ENCODE peak calls at places on chromosome 22, in five cellular contexts. D is kidney, M is thyroid gland, G is astrocyte of the spinal cord, I is cardiac fibroblast. H is an unnamed sample.

GRCh38 chr22:19052941-19053551 is 69.2 kb downstream of the DGCR2 start:
- DNase-seq in D (peak), M (no peak), G (no peak), I (no peak), H (no peak)

GRCh38 chr22:37311761-37312312 is 29.5 kb downstream of the CYTH4 start:
- DNase-seq in D (no peak), M (no peak), G (no peak), I (no peak), H (no peak)

GRCh38 chr22:40714514-40714966 is 35.3 kb downstream of the MCHR1 start:
- DNase-seq in D (no peak), M (peak), G (peak), I (peak), H (peak)

GRCh38 chr22:43404673-43405385 is 7.0 kb upstream of the MPPED1 start:
- DNase-seq in D (no peak), M (no peak), G (no peak), I (no peak), H (no peak)

GRCh38 chr22:24694971-24695928 is 79.3 kb downstream of the PIWIL3 start:
- DNase-seq in D (peak), M (no peak), G (no peak), I (no peak), H (no peak)

GRCh38 chr22:43974028-43974545 is 18.8 kb downstream of the SAMM50 start:
- DNase-seq in D (no peak), M (no peak), G (no peak), I (no peak), H (no peak)

GRCh38 chr22:38016182-38017078 is 32.1 kb upstream of the SOX10 start:
- DNase-seq in D (no peak), M (peak), G (no peak), I (peak), H (peak)

GRCh38 chr22:25358421-25359170 is 139.2 kb downstream of the CRYBB2 start:
- DNase-seq in D (peak), M (no peak), G (no peak), I (no peak), H (no peak)

GRCh38 chr22:25564320-25564978 is at the start of gene GRK3:
- DNase-seq in D (peak), M (peak), G (peak), I (peak), H (peak)

GRCh38 chr22:24871611-24872205 is 65.7 kb downstream of the SGSM1 start:
- DNase-seq in D (no peak), M (no peak), G (no peak), I (no peak), H (no peak)

GRCh38 chr22:30328466-30329049 is 1.8 kb upstream of the TBC1D10A start:
- DNase-seq in D (no peak), M (no peak), G (no peak), I (no peak), H (peak)

GRCh38 chr22:30870451-30871345 is 97.9 kb downstream of the MORC2 start:
- DNase-seq in D (peak), M (no peak), G (no peak), I (no peak), H (no peak)

GRCh38 chr22:41052661-41053490 is 39.5 kb upstream of the EP300 start:
- DNase-seq in D (no peak), M (peak), G (peak), I (peak), H (peak)

GRCh38 chr22:32649515-32650200 is 151.8 kb upstream of the TIMP3 start:
- DNase-seq in D (no peak), M (no peak), G (peak), I (no peak), H (peak)

GRCh38 chr22:27420186-27420816 is 381.3 kb downstream of the MN1 start:
- DNase-seq in D (no peak), M (no peak), G (peak), I (peak), H (peak)

GRCh38 chr22:19786959-19787848 is 26.6 kb downstream of the TBX1 start:
- DNase-seq in D (peak), M (no peak), G (no peak), I (no peak), H (no peak)

GRCh38 chr22:38416621-38417251 is 38.3 kb downstream of the KCNJ4 start:
- DNase-seq in D (peak), M (no peak), G (no peak), I (no peak), H (no peak)

GRCh38 chr22:32106930-32107329 is 52.2 kb downstream of the C22orf42 start:
- DNase-seq in D (no peak), M (no peak), G (peak), I (peak), H (no peak)

GRCh38 chr22:19668748-19669147 is 45.6 kb upstream of the SEPTIN5 start:
- DNase-seq in D (no peak), M (no peak), G (no peak), I (no peak), H (no peak)

GRCh38 chr22:38485783-38486182 is 17.9 kb downstream of the KDELR3 start:
- DNase-seq in D (peak), M (no peak), G (no peak), I (no peak), H (no peak)

GRCh38 chr22:37601540-37602442 is 6.8 kb upstream of the GGA1 start:
- DNase-seq in D (no peak), M (no peak), G (peak), I (peak), H (peak)

GRCh38 chr22:19762315-19763140 is 1.9 kb downstream of the TBX1 start:
- DNase-seq in D (no peak), M (no peak), G (no peak), I (no peak), H (peak)

GRCh38 chr22:44181033-44181911 is 547 bp downstream of the PARVG start:
- DNase-seq in D (peak), M (no peak), G (no peak), I (no peak), H (no peak)

GRCh38 chr22:32474635-32475427 is at the start of gene FBXO7:
- DNase-seq in D (peak), M (peak), G (peak), I (peak), H (peak)

GRCh38 chr22:25747245-25747944 is 5.4 kb downstream of the MYO18B start:
- DNase-seq in D (peak), M (peak), G (peak), I (peak), H (peak)

GRCh38 chr22:25148149-25148691 is 51.4 kb upstream of the CRYBB3 start:
- DNase-seq in D (no peak), M (peak), G (no peak), I (no peak), H (no peak)

GRCh38 chr22:25146906-25147754 is 52.5 kb upstream of the CRYBB3 start:
- DNase-seq in D (no peak), M (no peak), G (no peak), I (no peak), H (no peak)

GRCh38 chr22:38327805-38328204 is 10.6 kb upstream of the CSNK1E start:
- DNase-seq in D (no peak), M (no peak), G (peak), I (peak), H (peak)

GRCh38 chr22:43305806-43306205 is 37.4 kb downstream of the SCUBE1 start:
- DNase-seq in D (no peak), M (no peak), G (no peak), I (no peak), H (no peak)

GRCh38 chr22:43128116-43128515 is 15.1 kb downstream of the MCAT start:
- DNase-seq in D (no peak), M (no peak), G (no peak), I (no peak), H (no peak)

GRCh38 chr22:22895776-22896445 is 8.3 kb downstream of the IGLL5 start:
- DNase-seq in D (no peak), M (no peak), G (no peak), I (no peak), H (no peak)

GRCh38 chr22:22897036-22897435 is 9.4 kb downstream of the IGLL5 start:
- DNase-seq in D (no peak), M (no peak), G (no peak), I (no peak), H (no peak)

GRCh38 chr22:22896601-22897000 is 9.0 kb downstream of the IGLL5 start:
- DNase-seq in D (no peak), M (no peak), G (no peak), I (no peak), H (no peak)

GRCh38 chr22:22894740-22895731 is 7.4 kb downstream of the IGLL5 start:
- DNase-seq in D (no peak), M (no peak), G (no peak), I (no peak), H (no peak)

GRCh38 chr22:22897947-22898346 is 10.3 kb downstream of the IGLL5 start:
- DNase-seq in D (no peak), M (no peak), G (no peak), I (no peak), H (no peak)
- H3K4me3 ChIP-seq in D (no peak), M (no peak), G (no peak), I (no peak), H (no peak)

GRCh38 chr22:17164392-17165024 is 5.4 kb upstream of the HDHD5 start:
- DNase-seq in D (no peak), M (no peak), G (no peak), I (peak), H (no peak)
- TF ChIP-seq CTCF in D (no peak), M (no peak), G (peak), I (peak), H (peak)

DNA sequence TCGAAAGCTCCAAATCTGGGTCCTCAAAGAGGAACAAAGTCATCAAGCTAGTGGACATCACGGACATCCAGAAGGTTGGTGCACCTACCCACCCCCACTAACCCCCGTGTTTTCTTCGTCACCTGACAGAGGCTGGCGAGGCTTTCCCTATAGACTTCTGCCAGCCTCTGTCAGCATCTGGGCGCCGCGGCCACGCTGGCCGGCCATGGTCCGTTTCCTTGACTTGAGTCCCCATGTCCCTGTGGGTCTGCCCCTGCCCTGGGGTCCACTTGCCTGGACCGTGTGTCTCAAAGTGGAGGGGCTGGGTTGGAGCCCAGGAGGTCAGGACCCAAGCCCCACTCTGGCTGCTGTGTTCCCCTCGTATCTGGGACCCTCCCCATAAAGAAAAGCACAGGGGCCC is 55.3 kb downstream of the GRAMD4 start:
- DNase-seq in D (no peak), M (no peak), G (no peak), I (no peak), H (no peak)
- H3K4me3 ChIP-seq in D (no peak), M (no peak), G (no peak), I (no peak), H (no peak)

GRCh38 chr22:29194269-29194668 is 11.4 kb upstream of the EMID1 start:
- DNase-seq in D (no peak), M (no peak), G (no peak), I (no peak), H (no peak)
- TF ChIP-seq CTCF in D (no peak), M (no peak), G (no peak), I (no peak), H (peak)

DNA sequence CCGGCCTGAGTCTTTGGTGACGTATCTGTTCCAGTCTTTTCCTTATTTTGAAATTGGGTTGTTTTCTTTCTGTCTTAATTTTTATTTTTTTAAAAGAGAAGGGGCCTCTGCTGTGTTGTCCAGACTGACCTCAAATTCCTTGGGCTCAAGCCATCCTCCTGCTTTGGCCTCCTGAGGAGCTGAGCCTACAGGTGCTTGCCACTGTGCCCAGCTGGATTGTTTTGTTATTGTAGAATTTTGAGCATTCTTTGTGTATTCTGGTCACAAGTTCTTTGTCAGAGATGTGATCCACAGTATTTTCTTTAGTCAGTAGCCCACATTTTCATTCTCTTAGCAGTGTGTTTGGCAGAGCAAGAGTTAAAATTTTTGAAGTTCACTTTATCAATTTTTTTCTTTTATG is 100.1 kb downstream of the ATXN10 start:
- DNase-seq in D (no peak), M (no peak), G (peak), I (no peak), H (no peak)
- H3K4me3 ChIP-seq in D (no peak), M (no peak), G (no peak), I (no peak), H (no peak)

GRCh38 chr22:50058338-50059184 is 463 bp upstream of the TTLL8 start:
- DNase-seq in D (peak), M (no peak), G (no peak), I (no peak), H (no peak)

GRCh38 chr22:50057868-50058311 is at the start of gene TTLL8:
- DNase-seq in D (peak), M (no peak), G (no peak), I (no peak), H (no peak)

GRCh38 chr22:50060441-50061140 is 2.5 kb upstream of the TTLL8 start:
- DNase-seq in D (peak), M (peak), G (no peak), I (no peak), H (no peak)

GRCh38 chr22:50059881-50060262 is 1.8 kb upstream of the TTLL8 start:
- DNase-seq in D (peak), M (no peak), G (no peak), I (no peak), H (no peak)

DNA sequence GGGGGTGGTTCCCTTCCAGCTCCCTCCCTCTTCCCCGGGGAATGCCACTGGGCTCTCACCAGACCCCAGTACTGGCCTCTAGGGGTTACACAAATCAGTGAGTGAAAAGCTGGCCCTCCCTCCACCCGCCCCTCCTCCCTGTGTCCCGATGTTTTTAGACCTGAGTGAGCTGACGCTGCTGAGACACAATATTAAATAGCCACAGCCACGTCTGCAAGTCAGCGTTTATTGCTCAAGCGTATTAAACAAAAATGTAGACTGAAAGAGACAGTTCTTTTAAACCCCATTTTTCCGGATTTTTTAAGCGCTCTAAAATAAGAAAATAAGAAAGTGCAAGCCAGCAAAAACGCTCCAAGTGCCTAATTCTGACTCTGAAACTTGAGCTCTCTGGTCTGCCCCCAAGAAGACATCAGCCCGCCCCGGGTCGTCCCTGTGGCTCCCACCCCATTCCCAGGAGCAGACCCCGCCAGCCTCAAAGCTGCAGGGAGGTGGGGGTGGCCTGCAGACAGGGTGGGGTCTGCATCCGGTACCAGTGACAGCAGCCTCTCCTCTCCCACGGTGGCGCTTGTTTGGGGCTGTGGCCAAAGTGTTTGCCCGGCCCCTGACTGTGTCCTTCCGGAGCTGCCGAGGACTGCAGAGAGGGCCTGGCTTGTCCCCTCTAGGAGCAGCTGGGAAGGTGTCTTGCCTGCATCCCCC is 1.2 kb upstream of the TTLL8 start:
- DNase-seq in D (peak), M (peak), G (no peak), I (peak), H (peak)
- TF ChIP-seq CTCF in D (no peak), M (no peak), G (no peak), I (peak), H (no peak)

GRCh38 chr22:21570398-21570797 is 2.9 kb downstream of the UBE2L3 start:
- DNase-seq in D (no peak), M (no peak), G (no peak), I (no peak), H (no peak)
- H3K4me3 ChIP-seq in D (no peak), M (no peak), G (no peak), I (no peak), H (no peak)

GRCh38 chr22:39527481-39527961 is 5.0 kb downstream of the RPS19BP1 start:
- DNase-seq in D (peak), M (peak), G (no peak), I (no peak), H (no peak)
- TF ChIP-seq CTCF in D (no peak), M (no peak), G (no peak), I (no peak), H (no peak)

GRCh38 chr22:35149149-35149548 is 83.2 kb downstream of the ISX start:
- DNase-seq in D (no peak), M (no peak), G (no peak), I (no peak), H (peak)

GRCh38 chr22:35152316-35152715 is 86.4 kb downstream of the ISX start:
- DNase-seq in D (no peak), M (no peak), G (no peak), I (no peak), H (no peak)

GRCh38 chr22:35154937-35155387 is 89.0 kb downstream of the ISX start:
- DNase-seq in D (no peak), M (peak), G (peak), I (peak), H (peak)

GRCh38 chr22:35148381-35148780 is 82.4 kb downstream of the ISX start:
- DNase-seq in D (no peak), M (no peak), G (no peak), I (no peak), H (no peak)

DNA sequence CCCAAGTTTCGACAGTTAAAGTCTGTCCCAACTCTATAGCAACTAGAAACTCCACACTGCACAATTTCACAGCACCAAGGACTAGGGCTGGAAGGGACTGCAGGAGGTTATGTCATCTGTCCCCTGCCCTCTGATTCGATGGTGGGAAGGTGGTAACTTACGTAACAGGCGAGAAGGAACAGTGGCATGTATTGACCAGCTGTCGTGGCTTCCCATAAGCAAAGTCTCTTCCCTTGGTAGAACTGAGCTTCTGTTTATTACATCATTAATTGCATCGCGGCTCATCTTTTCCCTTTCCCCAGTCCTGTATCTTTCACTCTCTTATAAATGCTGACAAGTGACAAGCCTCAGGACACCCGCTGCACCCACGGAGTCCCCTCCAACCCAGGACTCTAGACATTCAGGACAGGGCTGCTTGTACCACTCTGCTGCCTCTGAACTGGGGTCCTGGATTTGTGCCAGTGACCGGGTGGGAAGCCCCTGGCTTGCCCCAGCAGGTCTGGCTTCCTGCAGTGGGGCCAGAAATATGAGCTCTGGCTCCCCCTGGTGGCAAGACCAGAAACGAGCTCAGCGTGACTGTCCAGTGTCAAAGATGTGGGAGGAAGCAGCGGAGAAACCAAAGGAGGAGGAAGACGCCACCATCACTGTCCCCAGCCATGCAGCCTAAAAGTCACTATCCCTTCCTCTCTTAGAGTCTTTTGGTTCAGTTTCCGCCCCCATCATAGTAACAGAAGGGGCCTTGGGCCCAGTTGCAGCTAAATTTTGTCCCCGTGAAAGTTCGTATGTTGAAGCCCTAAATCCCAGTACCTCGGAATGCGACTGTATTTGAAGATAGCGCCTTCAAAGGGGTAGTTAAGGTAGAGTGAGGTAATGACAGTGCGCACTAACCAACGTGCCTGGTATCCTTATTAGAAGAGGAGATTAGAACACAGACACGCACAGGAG is 84.5 kb downstream of the ISX start:
- DNase-seq in D (no peak), M (peak), G (peak), I (peak), H (peak)
- H3K4me3 ChIP-seq in D (no peak), M (no peak), G (no peak), I (no peak), H (no peak)

GRCh38 chr22:47515384-47516125 is 753.1 kb downstream of the TBC1D22A start:
- DNase-seq in D (no peak), M (no peak), G (no peak), I (no peak), H (peak)
- TF ChIP-seq CTCF in D (no peak), M (no peak), G (no peak), I (no peak), H (peak)